ENCODE peak calls at places on chromosomes 12 and 14, in five cellular contexts. One of them, this sample, is unnamed.

GRCh38 chr14:32469388-32470160 is 140.5 kb downstream of the AKAP6 start:
- DNase-seq in A549: peak; percentile 15
- DNase-seq in MCF 10A: peak; percentile 50
- DNase-seq in progenitor cell of endocrine pancreas: no peak
- DNase-seq in transverse colon: no peak
- DNase-seq in this sample: no peak

GRCh38 chr14:20400965-20401593 is 12.2 kb downstream of the TEP1 start:
- DNase-seq in progenitor cell of endocrine pancreas: no peak
- DNase-seq in transverse colon: no peak
- DNase-seq in A549: peak; percentile 18
- DNase-seq in MCF 10A: peak; percentile 84
- DNase-seq in this sample: no peak

GRCh38 chr12:44509471-44509870 is 366.6 kb downstream of the NELL2 start:
- DNase-seq in A549: no peak
- DNase-seq in progenitor cell of endocrine pancreas: no peak
- DNase-seq in MCF 10A: no peak
- DNase-seq in transverse colon: no peak
- DNase-seq in this sample: no peak

GRCh38 chr12:33251548-33251947 is 188.1 kb downstream of the SYT10 start:
- DNase-seq in MCF 10A: no peak
- DNase-seq in progenitor cell of endocrine pancreas: no peak
- DNase-seq in A549: no peak
- DNase-seq in transverse colon: no peak
- DNase-seq in this sample: no peak

GRCh38 chr14:100609941-100610391 is 22.7 kb upstream of the BEGAIN start:
- DNase-seq in transverse colon: no peak
- DNase-seq in progenitor cell of endocrine pancreas: no peak
- DNase-seq in A549: no peak
- DNase-seq in MCF 10A: no peak
- DNase-seq in this sample: no peak

GRCh38 chr14:88168498-88169165 is 154.4 kb downstream of the KCNK10 start:
- DNase-seq in transverse colon: peak; percentile 51
- DNase-seq in progenitor cell of endocrine pancreas: no peak
- DNase-seq in A549: peak; percentile 18
- DNase-seq in MCF 10A: peak; percentile 60
- DNase-seq in this sample: no peak

GRCh38 chr12:43675048-43675904 is 83.3 kb downstream of the PUS7L start:
- DNase-seq in transverse colon: no peak
- DNase-seq in MCF 10A: no peak
- DNase-seq in A549: no peak
- DNase-seq in progenitor cell of endocrine pancreas: no peak
- DNase-seq in this sample: no peak

GRCh38 chr12:102349079-102349478 is 131.3 kb downstream of the IGF1 start:
- DNase-seq in progenitor cell of endocrine pancreas: no peak
- DNase-seq in MCF 10A: no peak
- DNase-seq in transverse colon: no peak
- DNase-seq in A549: no peak
- DNase-seq in this sample: no peak

GRCh38 chr14:71803539-71804260 is 128.5 kb upstream of the RGS6 start:
- DNase-seq in progenitor cell of endocrine pancreas: no peak
- DNase-seq in transverse colon: no peak
- DNase-seq in A549: peak; percentile 10
- DNase-seq in MCF 10A: peak; percentile 55
- DNase-seq in this sample: no peak

GRCh38 chr12:82415402-82415801 is 57.1 kb downstream of the METTL25 start:
- DNase-seq in transverse colon: no peak
- DNase-seq in progenitor cell of endocrine pancreas: no peak
- DNase-seq in A549: no peak
- DNase-seq in MCF 10A: no peak
- DNase-seq in this sample: no peak

GRCh38 chr12:95695741-95696140 is 94.8 kb downstream of the NTN4 start:
- DNase-seq in transverse colon: no peak
- DNase-seq in A549: no peak
- DNase-seq in progenitor cell of endocrine pancreas: no peak
- DNase-seq in MCF 10A: no peak
- DNase-seq in this sample: no peak

GRCh38 chr14:29310757-29311156 is 544.2 kb downstream of the FOXG1 start:
- DNase-seq in MCF 10A: no peak
- DNase-seq in A549: no peak
- DNase-seq in transverse colon: no peak
- DNase-seq in progenitor cell of endocrine pancreas: no peak
- DNase-seq in this sample: no peak

GRCh38 chr12:50400104-50400637 is 514 bp upstream of the LARP4 start:
- DNase-seq in progenitor cell of endocrine pancreas: no peak
- DNase-seq in MCF 10A: no peak
- DNase-seq in transverse colon: no peak
- DNase-seq in A549: no peak
- DNase-seq in this sample: no peak

GRCh38 chr14:61694830-61695694 is at the start of gene HIF1A:
- DNase-seq in MCF 10A: peak; percentile 98
- DNase-seq in transverse colon: peak; percentile 97
- DNase-seq in progenitor cell of endocrine pancreas: peak; percentile 85
- DNase-seq in A549: peak; percentile 93
- DNase-seq in this sample: peak; percentile 92
- TF ChIP-seq CTCF in MCF 10A: no peak
- TF ChIP-seq CTCF in transverse colon: no peak
- TF ChIP-seq CTCF in progenitor cell of endocrine pancreas: no peak
- TF ChIP-seq CTCF in A549: peak; percentile 29
- TF ChIP-seq CTCF in this sample: no peak

GRCh38 chr12:31234955-31235867 is 90.7 kb downstream of the SINHCAF start:
- DNase-seq in progenitor cell of endocrine pancreas: peak; percentile 57
- DNase-seq in transverse colon: peak; percentile 21
- DNase-seq in A549: peak; percentile 49
- DNase-seq in MCF 10A: peak; percentile 39
- DNase-seq in this sample: peak; percentile 65
- TF ChIP-seq CTCF in progenitor cell of endocrine pancreas: peak; percentile 74
- TF ChIP-seq CTCF in transverse colon: peak; percentile 52
- TF ChIP-seq CTCF in A549: peak; percentile 28
- TF ChIP-seq CTCF in MCF 10A: peak; percentile 36
- TF ChIP-seq CTCF in this sample: peak; percentile 58

DNA sequence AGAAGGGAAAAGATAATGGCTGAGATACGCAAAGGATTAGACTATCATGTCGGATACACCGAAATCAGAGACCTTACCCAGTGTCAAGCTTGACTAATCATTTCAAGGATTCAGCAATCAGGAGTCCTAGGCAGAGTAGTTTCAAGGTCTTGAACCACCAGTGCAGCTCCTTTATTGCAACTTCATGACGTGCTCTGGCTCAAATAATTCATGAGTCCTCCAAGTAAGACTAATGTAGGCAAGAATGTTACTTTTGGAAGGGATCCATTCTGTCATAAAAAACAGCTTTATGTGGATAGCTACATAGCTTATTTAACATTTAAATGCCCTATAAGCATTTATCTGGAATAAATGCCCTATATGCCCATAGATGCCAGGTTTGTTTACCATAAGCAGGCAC is 123.2 kb downstream of the LMO3 start:
- DNase-seq in MCF 10A: no peak
- DNase-seq in A549: no peak
- DNase-seq in transverse colon: no peak
- DNase-seq in progenitor cell of endocrine pancreas: no peak
- DNase-seq in this sample: no peak
- TF ChIP-seq CTCF in MCF 10A: no peak
- TF ChIP-seq CTCF in A549: no peak
- TF ChIP-seq CTCF in transverse colon: no peak
- TF ChIP-seq CTCF in progenitor cell of endocrine pancreas: no peak
- TF ChIP-seq CTCF in this sample: no peak

GRCh38 chr14:64137657-64138290 is 156.4 kb downstream of the ESR2 start:
- DNase-seq in A549: no peak
- DNase-seq in transverse colon: no peak
- DNase-seq in progenitor cell of endocrine pancreas: no peak
- DNase-seq in MCF 10A: no peak
- DNase-seq in this sample: no peak
- TF ChIP-seq CTCF in A549: no peak
- TF ChIP-seq CTCF in transverse colon: no peak
- TF ChIP-seq CTCF in progenitor cell of endocrine pancreas: no peak
- TF ChIP-seq CTCF in MCF 10A: no peak
- TF ChIP-seq CTCF in this sample: no peak

DNA sequence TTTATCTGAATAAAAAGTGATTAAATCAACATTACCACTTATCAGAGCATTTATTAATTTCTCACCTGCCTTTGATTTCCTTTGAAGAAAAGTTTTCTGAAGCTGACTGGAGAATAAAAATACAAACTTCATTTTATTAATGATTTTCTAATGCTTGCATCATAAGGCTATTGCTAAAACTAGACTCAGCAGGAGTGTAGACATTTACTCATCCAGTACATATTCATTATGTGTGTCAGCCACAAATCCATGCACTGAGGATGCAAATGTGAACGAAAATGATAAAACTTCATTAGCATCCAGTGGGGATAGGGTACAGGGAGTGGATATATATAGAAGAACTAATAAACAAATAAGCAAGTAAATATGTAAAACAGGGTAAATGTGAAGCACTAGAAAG is 74.6 kb downstream of the SLCO1B3 start:
- DNase-seq in A549: no peak
- DNase-seq in transverse colon: no peak
- DNase-seq in progenitor cell of endocrine pancreas: no peak
- DNase-seq in MCF 10A: no peak
- DNase-seq in this sample: no peak
- TF ChIP-seq CTCF in A549: no peak
- TF ChIP-seq CTCF in transverse colon: no peak
- TF ChIP-seq CTCF in progenitor cell of endocrine pancreas: no peak
- TF ChIP-seq CTCF in MCF 10A: no peak
- TF ChIP-seq CTCF in this sample: no peak